ENCODE peak calls at places on chromosomes 7 and 10, in ten cellular contexts. One of them, this sample, is unnamed.

GRCh38 chr10:132802048-132802447 is 16.1 kb upstream of the NKX6-2 start:
- DNase-seq in epithelial cell of prostate: no peak
- DNase-seq in memory B cell: no peak
- DNase-seq in brain microvascular endothelial cell: no peak
- DNase-seq in posterior vena cava: no peak
- DNase-seq in fibroblast of the conjunctiva: no peak
- DNase-seq in stimulated activated CD4-positive, alpha-beta T cell treated with anti-CD3 and anti-CD28 coated beads, Interleukin-4, amount 100 ng/mL, for 1 hour: no peak
- DNase-seq in NCI-H1417: no peak
- DNase-seq in GM12865: no peak
- DNase-seq in A549: no peak
- DNase-seq in this sample: no peak

GRCh38 chr10:29955308-29955935 is 104.0 kb downstream of the JCAD start:
- DNase-seq in GM12865: no peak
- DNase-seq in fibroblast of the conjunctiva: no peak
- DNase-seq in A549: peak
- DNase-seq in NCI-H1417: no peak
- DNase-seq in memory B cell: no peak
- DNase-seq in posterior vena cava: no peak
- DNase-seq in epithelial cell of prostate: no peak
- DNase-seq in brain microvascular endothelial cell: peak
- DNase-seq in stimulated activated CD4-positive, alpha-beta T cell treated with anti-CD3 and anti-CD28 coated beads, Interleukin-4, amount 100 ng/mL, for 1 hour: no peak
- DNase-seq in this sample: no peak

GRCh38 chr10:14356921-14357320 is 26.2 kb upstream of the FRMD4A start:
- DNase-seq in posterior vena cava: no peak
- DNase-seq in NCI-H1417: no peak
- DNase-seq in memory B cell: no peak
- DNase-seq in GM12865: no peak
- DNase-seq in epithelial cell of prostate: no peak
- DNase-seq in A549: no peak
- DNase-seq in brain microvascular endothelial cell: peak
- DNase-seq in fibroblast of the conjunctiva: no peak
- DNase-seq in stimulated activated CD4-positive, alpha-beta T cell treated with anti-CD3 and anti-CD28 coated beads, Interleukin-4, amount 100 ng/mL, for 1 hour: no peak
- DNase-seq in this sample: no peak

GRCh38 chr7:100091411-100092181 is 2.8 kb downstream of the COPS6 start:
- DNase-seq in A549: peak
- DNase-seq in NCI-H1417: peak
- DNase-seq in fibroblast of the conjunctiva: no peak
- DNase-seq in brain microvascular endothelial cell: peak
- DNase-seq in GM12865: peak
- DNase-seq in stimulated activated CD4-positive, alpha-beta T cell treated with anti-CD3 and anti-CD28 coated beads, Interleukin-4, amount 100 ng/mL, for 1 hour: no peak
- DNase-seq in epithelial cell of prostate: no peak
- DNase-seq in posterior vena cava: no peak
- DNase-seq in memory B cell: no peak
- DNase-seq in this sample: no peak

GRCh38 chr7:42745357-42746022 is 166.4 kb downstream of the C7orf25 start:
- DNase-seq in posterior vena cava: no peak
- DNase-seq in NCI-H1417: peak
- DNase-seq in brain microvascular endothelial cell: peak
- DNase-seq in fibroblast of the conjunctiva: peak
- DNase-seq in A549: peak
- DNase-seq in memory B cell: no peak
- DNase-seq in stimulated activated CD4-positive, alpha-beta T cell treated with anti-CD3 and anti-CD28 coated beads, Interleukin-4, amount 100 ng/mL, for 1 hour: peak
- DNase-seq in epithelial cell of prostate: no peak
- DNase-seq in GM12865: peak
- DNase-seq in this sample: peak

GRCh38 chr7:94160719-94161435 is 156.7 kb upstream of the BET1 start:
- DNase-seq in A549: no peak
- DNase-seq in posterior vena cava: no peak
- DNase-seq in stimulated activated CD4-positive, alpha-beta T cell treated with anti-CD3 and anti-CD28 coated beads, Interleukin-4, amount 100 ng/mL, for 1 hour: no peak
- DNase-seq in NCI-H1417: no peak
- DNase-seq in GM12865: peak
- DNase-seq in memory B cell: peak
- DNase-seq in epithelial cell of prostate: no peak
- DNase-seq in fibroblast of the conjunctiva: no peak
- DNase-seq in brain microvascular endothelial cell: no peak
- DNase-seq in this sample: no peak

GRCh38 chr7:29809533-29810155 is 3.3 kb downstream of the WIPF3 start:
- DNase-seq in A549: no peak
- DNase-seq in posterior vena cava: no peak
- DNase-seq in epithelial cell of prostate: no peak
- DNase-seq in stimulated activated CD4-positive, alpha-beta T cell treated with anti-CD3 and anti-CD28 coated beads, Interleukin-4, amount 100 ng/mL, for 1 hour: no peak
- DNase-seq in memory B cell: no peak
- DNase-seq in NCI-H1417: no peak
- DNase-seq in GM12865: no peak
- DNase-seq in fibroblast of the conjunctiva: no peak
- DNase-seq in brain microvascular endothelial cell: no peak
- DNase-seq in this sample: no peak

GRCh38 chr7:22601812-22602568 is 102.0 kb upstream of the STEAP1B start:
- DNase-seq in memory B cell: no peak
- DNase-seq in posterior vena cava: no peak
- DNase-seq in NCI-H1417: no peak
- DNase-seq in fibroblast of the conjunctiva: peak
- DNase-seq in epithelial cell of prostate: no peak
- DNase-seq in A549: no peak
- DNase-seq in GM12865: no peak
- DNase-seq in brain microvascular endothelial cell: peak
- DNase-seq in stimulated activated CD4-positive, alpha-beta T cell treated with anti-CD3 and anti-CD28 coated beads, Interleukin-4, amount 100 ng/mL, for 1 hour: no peak
- DNase-seq in this sample: no peak

GRCh38 chr7:14900051-14900450 is 2.5 kb downstream of the DGKB start:
- DNase-seq in brain microvascular endothelial cell: no peak
- DNase-seq in GM12865: no peak
- DNase-seq in epithelial cell of prostate: no peak
- DNase-seq in NCI-H1417: no peak
- DNase-seq in A549: no peak
- DNase-seq in fibroblast of the conjunctiva: no peak
- DNase-seq in stimulated activated CD4-positive, alpha-beta T cell treated with anti-CD3 and anti-CD28 coated beads, Interleukin-4, amount 100 ng/mL, for 1 hour: no peak
- DNase-seq in memory B cell: no peak
- DNase-seq in posterior vena cava: no peak
- DNase-seq in this sample: no peak

GRCh38 chr7:24591152-24591551 is 17.9 kb downstream of the PALS2 start:
- DNase-seq in A549: no peak
- DNase-seq in fibroblast of the conjunctiva: no peak
- DNase-seq in epithelial cell of prostate: no peak
- DNase-seq in brain microvascular endothelial cell: no peak
- DNase-seq in memory B cell: no peak
- DNase-seq in stimulated activated CD4-positive, alpha-beta T cell treated with anti-CD3 and anti-CD28 coated beads, Interleukin-4, amount 100 ng/mL, for 1 hour: no peak
- DNase-seq in NCI-H1417: no peak
- DNase-seq in posterior vena cava: no peak
- DNase-seq in GM12865: peak
- DNase-seq in this sample: no peak

GRCh38 chr10:79437111-79437814 is 8.2 kb downstream of the ZCCHC24 start:
- DNase-seq in fibroblast of the conjunctiva: no peak
- DNase-seq in epithelial cell of prostate: no peak
- DNase-seq in NCI-H1417: no peak
- DNase-seq in brain microvascular endothelial cell: no peak
- DNase-seq in memory B cell: no peak
- DNase-seq in GM12865: no peak
- DNase-seq in stimulated activated CD4-positive, alpha-beta T cell treated with anti-CD3 and anti-CD28 coated beads, Interleukin-4, amount 100 ng/mL, for 1 hour: no peak
- DNase-seq in A549: no peak
- DNase-seq in posterior vena cava: peak
- DNase-seq in this sample: no peak

GRCh38 chr7:46930336-46930735 is 651.6 kb downstream of the TNS3 start:
- DNase-seq in fibroblast of the conjunctiva: peak
- DNase-seq in A549: peak
- DNase-seq in GM12865: peak
- DNase-seq in posterior vena cava: no peak
- DNase-seq in brain microvascular endothelial cell: peak
- DNase-seq in NCI-H1417: no peak
- DNase-seq in stimulated activated CD4-positive, alpha-beta T cell treated with anti-CD3 and anti-CD28 coated beads, Interleukin-4, amount 100 ng/mL, for 1 hour: no peak
- DNase-seq in epithelial cell of prostate: peak
- DNase-seq in memory B cell: no peak
- DNase-seq in this sample: no peak

GRCh38 chr7:116955801-116956514 is 2.7 kb downstream of the ST7 start:
- DNase-seq in NCI-H1417: no peak
- DNase-seq in stimulated activated CD4-positive, alpha-beta T cell treated with anti-CD3 and anti-CD28 coated beads, Interleukin-4, amount 100 ng/mL, for 1 hour: no peak
- DNase-seq in brain microvascular endothelial cell: no peak
- DNase-seq in fibroblast of the conjunctiva: no peak
- DNase-seq in memory B cell: peak
- DNase-seq in posterior vena cava: no peak
- DNase-seq in GM12865: peak
- DNase-seq in A549: no peak
- DNase-seq in epithelial cell of prostate: no peak
- DNase-seq in this sample: no peak

GRCh38 chr7:123999698-124000097 is 33.2 kb downstream of the TMEM229A start:
- DNase-seq in stimulated activated CD4-positive, alpha-beta T cell treated with anti-CD3 and anti-CD28 coated beads, Interleukin-4, amount 100 ng/mL, for 1 hour: no peak
- DNase-seq in fibroblast of the conjunctiva: no peak
- DNase-seq in posterior vena cava: no peak
- DNase-seq in epithelial cell of prostate: peak
- DNase-seq in GM12865: no peak
- DNase-seq in memory B cell: no peak
- DNase-seq in A549: no peak
- DNase-seq in NCI-H1417: no peak
- DNase-seq in brain microvascular endothelial cell: no peak
- DNase-seq in this sample: no peak

GRCh38 chr10:102342958-102343357 is 52.5 kb upstream of the NFKB2 start:
- DNase-seq in NCI-H1417: no peak
- DNase-seq in fibroblast of the conjunctiva: no peak
- DNase-seq in GM12865: no peak
- DNase-seq in epithelial cell of prostate: peak
- DNase-seq in brain microvascular endothelial cell: peak
- DNase-seq in stimulated activated CD4-positive, alpha-beta T cell treated with anti-CD3 and anti-CD28 coated beads, Interleukin-4, amount 100 ng/mL, for 1 hour: no peak
- DNase-seq in posterior vena cava: no peak
- DNase-seq in A549: no peak
- DNase-seq in memory B cell: no peak
- DNase-seq in this sample: no peak

GRCh38 chr10:102770792-102771191 is 27.0 kb downstream of the WBP1L start:
- DNase-seq in GM12865: no peak
- DNase-seq in fibroblast of the conjunctiva: no peak
- DNase-seq in stimulated activated CD4-positive, alpha-beta T cell treated with anti-CD3 and anti-CD28 coated beads, Interleukin-4, amount 100 ng/mL, for 1 hour: no peak
- DNase-seq in epithelial cell of prostate: no peak
- DNase-seq in posterior vena cava: no peak
- DNase-seq in memory B cell: no peak
- DNase-seq in brain microvascular endothelial cell: no peak
- DNase-seq in NCI-H1417: no peak
- DNase-seq in A549: no peak
- DNase-seq in this sample: no peak

GRCh38 chr7:36215017-36215621 is 62.1 kb downstream of the EEPD1 start:
- DNase-seq in memory B cell: no peak
- DNase-seq in fibroblast of the conjunctiva: no peak
- DNase-seq in posterior vena cava: no peak
- DNase-seq in NCI-H1417: no peak
- DNase-seq in stimulated activated CD4-positive, alpha-beta T cell treated with anti-CD3 and anti-CD28 coated beads, Interleukin-4, amount 100 ng/mL, for 1 hour: no peak
- DNase-seq in epithelial cell of prostate: no peak
- DNase-seq in brain microvascular endothelial cell: no peak
- DNase-seq in A549: no peak
- DNase-seq in GM12865: no peak
- DNase-seq in this sample: no peak

GRCh38 chr10:132977076-132977475 is 34.7 kb upstream of the CFAP46 start:
- DNase-seq in fibroblast of the conjunctiva: no peak
- DNase-seq in memory B cell: no peak
- DNase-seq in stimulated activated CD4-positive, alpha-beta T cell treated with anti-CD3 and anti-CD28 coated beads, Interleukin-4, amount 100 ng/mL, for 1 hour: no peak
- DNase-seq in A549: no peak
- DNase-seq in NCI-H1417: no peak
- DNase-seq in epithelial cell of prostate: no peak
- DNase-seq in brain microvascular endothelial cell: no peak
- DNase-seq in posterior vena cava: peak
- DNase-seq in GM12865: no peak
- DNase-seq in this sample: peak

GRCh38 chr10:93063217-93063976 is 2.8 kb downstream of the CYP26C1 start:
- DNase-seq in NCI-H1417: no peak
- DNase-seq in A549: no peak
- DNase-seq in GM12865: no peak
- DNase-seq in fibroblast of the conjunctiva: no peak
- DNase-seq in epithelial cell of prostate: no peak
- DNase-seq in memory B cell: no peak
- DNase-seq in posterior vena cava: no peak
- DNase-seq in stimulated activated CD4-positive, alpha-beta T cell treated with anti-CD3 and anti-CD28 coated beads, Interleukin-4, amount 100 ng/mL, for 1 hour: no peak
- DNase-seq in brain microvascular endothelial cell: no peak
- DNase-seq in this sample: no peak

GRCh38 chr7:114663502-114663901 is 248.9 kb downstream of the FOXP2 start:
- DNase-seq in brain microvascular endothelial cell: peak
- DNase-seq in A549: peak
- DNase-seq in NCI-H1417: peak
- DNase-seq in posterior vena cava: no peak
- DNase-seq in GM12865: peak
- DNase-seq in epithelial cell of prostate: no peak
- DNase-seq in fibroblast of the conjunctiva: peak
- DNase-seq in memory B cell: no peak
- DNase-seq in stimulated activated CD4-positive, alpha-beta T cell treated with anti-CD3 and anti-CD28 coated beads, Interleukin-4, amount 100 ng/mL, for 1 hour: no peak
- DNase-seq in this sample: no peak

GRCh38 chr10:92200564-92200963 is 90.3 kb downstream of the CPEB3 start:
- DNase-seq in memory B cell: no peak
- DNase-seq in posterior vena cava: no peak
- DNase-seq in stimulated activated CD4-positive, alpha-beta T cell treated with anti-CD3 and anti-CD28 coated beads, Interleukin-4, amount 100 ng/mL, for 1 hour: no peak
- DNase-seq in epithelial cell of prostate: peak
- DNase-seq in NCI-H1417: no peak
- DNase-seq in GM12865: no peak
- DNase-seq in brain microvascular endothelial cell: no peak
- DNase-seq in fibroblast of the conjunctiva: no peak
- DNase-seq in A549: no peak
- DNase-seq in this sample: no peak

GRCh38 chr7:92723978-92724377 is 112.4 kb downstream of the CDK6 start:
- DNase-seq in GM12865: no peak
- DNase-seq in fibroblast of the conjunctiva: no peak
- DNase-seq in brain microvascular endothelial cell: no peak
- DNase-seq in NCI-H1417: no peak
- DNase-seq in memory B cell: no peak
- DNase-seq in epithelial cell of prostate: no peak
- DNase-seq in posterior vena cava: no peak
- DNase-seq in A549: no peak
- DNase-seq in stimulated activated CD4-positive, alpha-beta T cell treated with anti-CD3 and anti-CD28 coated beads, Interleukin-4, amount 100 ng/mL, for 1 hour: no peak
- DNase-seq in this sample: no peak

GRCh38 chr10:98314577-98315284 is 46.7 kb upstream of the LOXL4 start:
- DNase-seq in stimulated activated CD4-positive, alpha-beta T cell treated with anti-CD3 and anti-CD28 coated beads, Interleukin-4, amount 100 ng/mL, for 1 hour: no peak
- DNase-seq in NCI-H1417: no peak
- DNase-seq in A549: peak
- DNase-seq in GM12865: no peak
- DNase-seq in brain microvascular endothelial cell: no peak
- DNase-seq in epithelial cell of prostate: no peak
- DNase-seq in fibroblast of the conjunctiva: no peak
- DNase-seq in memory B cell: no peak
- DNase-seq in posterior vena cava: no peak
- DNase-seq in this sample: no peak

GRCh38 chr7:150451097-150451793 is 815 bp downstream of the GIMAP8 start:
- DNase-seq in stimulated activated CD4-positive, alpha-beta T cell treated with anti-CD3 and anti-CD28 coated beads, Interleukin-4, amount 100 ng/mL, for 1 hour: peak
- DNase-seq in NCI-H1417: no peak
- DNase-seq in epithelial cell of prostate: no peak
- DNase-seq in brain microvascular endothelial cell: no peak
- DNase-seq in fibroblast of the conjunctiva: no peak
- DNase-seq in posterior vena cava: peak
- DNase-seq in memory B cell: no peak
- DNase-seq in GM12865: peak
- DNase-seq in A549: no peak
- DNase-seq in this sample: peak

GRCh38 chr7:21338728-21339164 is 89.1 kb upstream of the SP4 start:
- DNase-seq in GM12865: peak
- DNase-seq in fibroblast of the conjunctiva: no peak
- DNase-seq in NCI-H1417: no peak
- DNase-seq in A549: no peak
- DNase-seq in brain microvascular endothelial cell: no peak
- DNase-seq in memory B cell: no peak
- DNase-seq in epithelial cell of prostate: no peak
- DNase-seq in posterior vena cava: no peak
- DNase-seq in stimulated activated CD4-positive, alpha-beta T cell treated with anti-CD3 and anti-CD28 coated beads, Interleukin-4, amount 100 ng/mL, for 1 hour: peak
- DNase-seq in this sample: no peak

GRCh38 chr10:1454428-1454827 is 282.9 kb downstream of the ADARB2 start:
- DNase-seq in NCI-H1417: peak
- DNase-seq in posterior vena cava: no peak
- DNase-seq in GM12865: peak
- DNase-seq in stimulated activated CD4-positive, alpha-beta T cell treated with anti-CD3 and anti-CD28 coated beads, Interleukin-4, amount 100 ng/mL, for 1 hour: no peak
- DNase-seq in brain microvascular endothelial cell: no peak
- DNase-seq in epithelial cell of prostate: no peak
- DNase-seq in memory B cell: peak
- DNase-seq in A549: no peak
- DNase-seq in fibroblast of the conjunctiva: no peak
- DNase-seq in this sample: peak

GRCh38 chr7:70830060-70830395 is 301.9 kb upstream of the GALNT17 start:
- DNase-seq in NCI-H1417: no peak
- DNase-seq in fibroblast of the conjunctiva: no peak
- DNase-seq in brain microvascular endothelial cell: no peak
- DNase-seq in A549: no peak
- DNase-seq in GM12865: no peak
- DNase-seq in posterior vena cava: no peak
- DNase-seq in epithelial cell of prostate: no peak
- DNase-seq in stimulated activated CD4-positive, alpha-beta T cell treated with anti-CD3 and anti-CD28 coated beads, Interleukin-4, amount 100 ng/mL, for 1 hour: no peak
- DNase-seq in memory B cell: no peak
- DNase-seq in this sample: no peak

GRCh38 chr7:155208681-155209477 is 88.8 kb upstream of the INSIG1 start:
- DNase-seq in fibroblast of the conjunctiva: no peak
- DNase-seq in stimulated activated CD4-positive, alpha-beta T cell treated with anti-CD3 and anti-CD28 coated beads, Interleukin-4, amount 100 ng/mL, for 1 hour: no peak
- DNase-seq in A549: peak
- DNase-seq in epithelial cell of prostate: no peak
- DNase-seq in GM12865: no peak
- DNase-seq in memory B cell: no peak
- DNase-seq in brain microvascular endothelial cell: no peak
- DNase-seq in posterior vena cava: peak
- DNase-seq in NCI-H1417: no peak
- DNase-seq in this sample: no peak

This sample was measured in Peyer's patch.